ENCODE peak calls at places on chromosomes 2 and 18, in ten cellular contexts. One of them, this sample, is unnamed.

GRCh38 chr2:55948176-55948921 is 24.8 kb upstream of the EFEMP1 start:
- DNase-seq in mesenchymal stem cell: no peak
- DNase-seq in OCI-LY7: no peak
- DNase-seq in cardiac fibroblast: peak; percentile 57
- DNase-seq in A549: no peak
- DNase-seq in activated effector memory CD4-positive, alpha-beta T cell treated with anti-CD3 and anti-CD28 coated beads, Interleukin-2, amount 50 U/mL, for 16 hours: no peak
- DNase-seq in effector memory CD8-positive, alpha-beta T cell: no peak
- DNase-seq in stimulated activated CD4-positive, alpha-beta T cell treated with anti-CD3 and anti-CD28 coated beads, Interleukin-1b, Interleukin-23, amount 100 ng/mL, for 4 hours: no peak
- DNase-seq in NCI-H460: no peak
- DNase-seq in fibroblast of pulmonary artery: no peak
- DNase-seq in this sample: no peak

GRCh38 chr2:174730530-174731018 is 33.7 kb downstream of the CHRNA1 start:
- DNase-seq in mesenchymal stem cell: no peak
- DNase-seq in OCI-LY7: no peak
- DNase-seq in cardiac fibroblast: no peak
- DNase-seq in A549: no peak
- DNase-seq in activated effector memory CD4-positive, alpha-beta T cell treated with anti-CD3 and anti-CD28 coated beads, Interleukin-2, amount 50 U/mL, for 16 hours: no peak
- DNase-seq in effector memory CD8-positive, alpha-beta T cell: no peak
- DNase-seq in stimulated activated CD4-positive, alpha-beta T cell treated with anti-CD3 and anti-CD28 coated beads, Interleukin-1b, Interleukin-23, amount 100 ng/mL, for 4 hours: no peak
- DNase-seq in NCI-H460: no peak
- DNase-seq in fibroblast of pulmonary artery: no peak
- DNase-seq in this sample: no peak

GRCh38 chr2:174753038-174753633 is 11.1 kb downstream of the CHRNA1 start:
- DNase-seq in mesenchymal stem cell: no peak
- DNase-seq in OCI-LY7: no peak
- DNase-seq in cardiac fibroblast: no peak
- DNase-seq in A549: no peak
- DNase-seq in activated effector memory CD4-positive, alpha-beta T cell treated with anti-CD3 and anti-CD28 coated beads, Interleukin-2, amount 50 U/mL, for 16 hours: peak; percentile 70
- DNase-seq in effector memory CD8-positive, alpha-beta T cell: peak; percentile 42
- DNase-seq in stimulated activated CD4-positive, alpha-beta T cell treated with anti-CD3 and anti-CD28 coated beads, Interleukin-1b, Interleukin-23, amount 100 ng/mL, for 4 hours: no peak
- DNase-seq in NCI-H460: no peak
- DNase-seq in fibroblast of pulmonary artery: no peak
- DNase-seq in this sample: peak; percentile 10

GRCh38 chr18:43574974-43575373 is 297.7 kb upstream of the SYT4 start:
- DNase-seq in mesenchymal stem cell: no peak
- DNase-seq in OCI-LY7: no peak
- DNase-seq in cardiac fibroblast: no peak
- DNase-seq in A549: no peak
- DNase-seq in activated effector memory CD4-positive, alpha-beta T cell treated with anti-CD3 and anti-CD28 coated beads, Interleukin-2, amount 50 U/mL, for 16 hours: no peak
- DNase-seq in effector memory CD8-positive, alpha-beta T cell: no peak
- DNase-seq in stimulated activated CD4-positive, alpha-beta T cell treated with anti-CD3 and anti-CD28 coated beads, Interleukin-1b, Interleukin-23, amount 100 ng/mL, for 4 hours: no peak
- DNase-seq in NCI-H460: no peak
- DNase-seq in fibroblast of pulmonary artery: no peak
- DNase-seq in this sample: no peak

GRCh38 chr18:44943201-44943881 is 262.7 kb downstream of the SETBP1 start:
- DNase-seq in mesenchymal stem cell: peak; percentile 62
- DNase-seq in OCI-LY7: no peak
- DNase-seq in cardiac fibroblast: peak; percentile 26
- DNase-seq in A549: no peak
- DNase-seq in activated effector memory CD4-positive, alpha-beta T cell treated with anti-CD3 and anti-CD28 coated beads, Interleukin-2, amount 50 U/mL, for 16 hours: no peak
- DNase-seq in effector memory CD8-positive, alpha-beta T cell: no peak
- DNase-seq in stimulated activated CD4-positive, alpha-beta T cell treated with anti-CD3 and anti-CD28 coated beads, Interleukin-1b, Interleukin-23, amount 100 ng/mL, for 4 hours: no peak
- DNase-seq in NCI-H460: no peak
- DNase-seq in fibroblast of pulmonary artery: peak; percentile 3
- DNase-seq in this sample: no peak

GRCh38 chr18:341102-341501 is 73.3 kb upstream of the THOC1 start:
- DNase-seq in mesenchymal stem cell: no peak
- DNase-seq in OCI-LY7: no peak
- DNase-seq in cardiac fibroblast: no peak
- DNase-seq in A549: no peak
- DNase-seq in activated effector memory CD4-positive, alpha-beta T cell treated with anti-CD3 and anti-CD28 coated beads, Interleukin-2, amount 50 U/mL, for 16 hours: no peak
- DNase-seq in effector memory CD8-positive, alpha-beta T cell: no peak
- DNase-seq in stimulated activated CD4-positive, alpha-beta T cell treated with anti-CD3 and anti-CD28 coated beads, Interleukin-1b, Interleukin-23, amount 100 ng/mL, for 4 hours: no peak
- DNase-seq in NCI-H460: no peak
- DNase-seq in fibroblast of pulmonary artery: no peak
- DNase-seq in this sample: no peak

GRCh38 chr2:23506460-23507266 is 121.7 kb downstream of the KLHL29 start:
- DNase-seq in mesenchymal stem cell: no peak
- DNase-seq in OCI-LY7: no peak
- DNase-seq in cardiac fibroblast: peak; percentile 61
- DNase-seq in A549: no peak
- DNase-seq in activated effector memory CD4-positive, alpha-beta T cell treated with anti-CD3 and anti-CD28 coated beads, Interleukin-2, amount 50 U/mL, for 16 hours: no peak
- DNase-seq in effector memory CD8-positive, alpha-beta T cell: no peak
- DNase-seq in stimulated activated CD4-positive, alpha-beta T cell treated with anti-CD3 and anti-CD28 coated beads, Interleukin-1b, Interleukin-23, amount 100 ng/mL, for 4 hours: no peak
- DNase-seq in NCI-H460: no peak
- DNase-seq in fibroblast of pulmonary artery: peak; percentile 33
- DNase-seq in this sample: no peak

GRCh38 chr18:35466334-35466733 is 31.4 kb downstream of the INO80C start:
- DNase-seq in mesenchymal stem cell: no peak
- DNase-seq in OCI-LY7: no peak
- DNase-seq in cardiac fibroblast: no peak
- DNase-seq in A549: no peak
- DNase-seq in activated effector memory CD4-positive, alpha-beta T cell treated with anti-CD3 and anti-CD28 coated beads, Interleukin-2, amount 50 U/mL, for 16 hours: no peak
- DNase-seq in effector memory CD8-positive, alpha-beta T cell: no peak
- DNase-seq in stimulated activated CD4-positive, alpha-beta T cell treated with anti-CD3 and anti-CD28 coated beads, Interleukin-1b, Interleukin-23, amount 100 ng/mL, for 4 hours: no peak
- DNase-seq in NCI-H460: no peak
- DNase-seq in fibroblast of pulmonary artery: no peak
- DNase-seq in this sample: no peak

GRCh38 chr2:201465524-201465971 is 14.0 kb downstream of the STRADB start:
- DNase-seq in mesenchymal stem cell: peak; percentile 15
- DNase-seq in OCI-LY7: no peak
- DNase-seq in cardiac fibroblast: no peak
- DNase-seq in A549: no peak
- DNase-seq in activated effector memory CD4-positive, alpha-beta T cell treated with anti-CD3 and anti-CD28 coated beads, Interleukin-2, amount 50 U/mL, for 16 hours: no peak
- DNase-seq in effector memory CD8-positive, alpha-beta T cell: no peak
- DNase-seq in stimulated activated CD4-positive, alpha-beta T cell treated with anti-CD3 and anti-CD28 coated beads, Interleukin-1b, Interleukin-23, amount 100 ng/mL, for 4 hours: no peak
- DNase-seq in NCI-H460: no peak
- DNase-seq in fibroblast of pulmonary artery: no peak
- DNase-seq in this sample: no peak

GRCh38 chr2:10712186-10712809 is 9.1 kb upstream of the ATP6V1C2 start:
- DNase-seq in mesenchymal stem cell: no peak
- DNase-seq in OCI-LY7: peak; percentile 17
- DNase-seq in cardiac fibroblast: no peak
- DNase-seq in A549: no peak
- DNase-seq in activated effector memory CD4-positive, alpha-beta T cell treated with anti-CD3 and anti-CD28 coated beads, Interleukin-2, amount 50 U/mL, for 16 hours: peak; percentile 61
- DNase-seq in effector memory CD8-positive, alpha-beta T cell: no peak
- DNase-seq in stimulated activated CD4-positive, alpha-beta T cell treated with anti-CD3 and anti-CD28 coated beads, Interleukin-1b, Interleukin-23, amount 100 ng/mL, for 4 hours: no peak
- DNase-seq in NCI-H460: no peak
- DNase-seq in fibroblast of pulmonary artery: no peak
- DNase-seq in this sample: no peak